ENCODE peak calls at places on chromosomes 11 and 22, in six cellular contexts. One of them, this sample, is unnamed.

GRCh38 chr11:121460941-121461514 is 8.3 kb upstream of the SORL1-AS1 start:
- DNase-seq in lower leg skin: peak; percentile 31
- DNase-seq in cardiac fibroblast: no peak
- DNase-seq in right lobe of liver: peak; percentile 91
- DNase-seq in cardiac muscle cell: no peak
- DNase-seq in mucosa of gallbladder: no peak
- DNase-seq in this sample: no peak

GRCh38 chr11:134543144-134544044 is 131.4 kb upstream of the B3GAT1 start:
- DNase-seq in right lobe of liver: peak; percentile 28
- DNase-seq in lower leg skin: peak; percentile 69
- DNase-seq in cardiac muscle cell: no peak
- DNase-seq in mucosa of gallbladder: no peak
- DNase-seq in cardiac fibroblast: no peak
- DNase-seq in this sample: no peak

GRCh38 chr11:131591051-131591461 is 220.6 kb downstream of the NTM start:
- DNase-seq in right lobe of liver: no peak
- DNase-seq in lower leg skin: no peak
- DNase-seq in cardiac muscle cell: no peak
- DNase-seq in cardiac fibroblast: no peak
- DNase-seq in mucosa of gallbladder: no peak
- DNase-seq in this sample: no peak

GRCh38 chr11:96246718-96247540 is 96.1 kb downstream of the MAML2 start:
- DNase-seq in cardiac muscle cell: no peak
- DNase-seq in cardiac fibroblast: peak; percentile 61
- DNase-seq in lower leg skin: no peak
- DNase-seq in right lobe of liver: no peak
- DNase-seq in mucosa of gallbladder: no peak
- DNase-seq in this sample: no peak

GRCh38 chr22:44172370-44173108 is 8.2 kb upstream of the PARVG start:
- DNase-seq in right lobe of liver: no peak
- DNase-seq in mucosa of gallbladder: peak; percentile 53
- DNase-seq in lower leg skin: peak; percentile 94
- DNase-seq in cardiac muscle cell: no peak
- DNase-seq in cardiac fibroblast: no peak
- DNase-seq in this sample: peak; percentile 78

GRCh38 chr11:35355102-35355749 is 64.1 kb downstream of the SLC1A2 start:
- DNase-seq in lower leg skin: no peak
- DNase-seq in cardiac muscle cell: no peak
- DNase-seq in mucosa of gallbladder: no peak
- DNase-seq in right lobe of liver: no peak
- DNase-seq in cardiac fibroblast: no peak
- DNase-seq in this sample: no peak

GRCh38 chr11:11604340-11604992 is 17.3 kb downstream of the GALNT18 start:
- DNase-seq in lower leg skin: no peak
- DNase-seq in cardiac muscle cell: no peak
- DNase-seq in right lobe of liver: no peak
- DNase-seq in mucosa of gallbladder: no peak
- DNase-seq in cardiac fibroblast: no peak
- DNase-seq in this sample: no peak

GRCh38 chr11:88301478-88302140 is 35.9 kb downstream of the CTSC start:
- DNase-seq in mucosa of gallbladder: no peak
- DNase-seq in cardiac muscle cell: peak; percentile 36
- DNase-seq in lower leg skin: no peak
- DNase-seq in right lobe of liver: no peak
- DNase-seq in cardiac fibroblast: no peak
- DNase-seq in this sample: no peak

GRCh38 chr22:38704568-38705234 is 1.0 kb upstream of the GTPBP1 start:
- DNase-seq in cardiac fibroblast: peak; percentile 9
- DNase-seq in cardiac muscle cell: no peak
- DNase-seq in mucosa of gallbladder: no peak
- DNase-seq in lower leg skin: no peak
- DNase-seq in right lobe of liver: no peak
- DNase-seq in this sample: no peak